ENCODE peak calls at places on chromosomes 12 and 14, in five cellular contexts. L is mesendoderm, D is mesenchymal stem cell, N is neuronal stem cell, V is H9. Q is an unnamed sample.

GRCh38 chr14:51018521-51018920 is 74.2 kb upstream of the PYGL start:
- DNase-seq in L (no peak), D (peak), N (no peak), V (no peak), Q (peak)

GRCh38 chr12:112559784-112560183 is 141.0 kb downstream of the PTPN11 start:
- DNase-seq in L (no peak), D (peak), N (no peak), V (no peak), Q (peak)

GRCh38 chr14:101884537-101885253 is 79.7 kb upstream of the DYNC1H1 start:
- DNase-seq in L (no peak), D (no peak), N (no peak), V (no peak), Q (no peak)

GRCh38 chr14:100440207-100440631 is 117.1 kb downstream of the SLC25A47 start:
- DNase-seq in L (peak), D (peak), N (peak), V (peak), Q (peak)

GRCh38 chr12:54935235-54935951 is 49.2 kb downstream of the TESPA1 start:
- DNase-seq in L (peak), D (peak), N (no peak), V (no peak), Q (peak)

GRCh38 chr14:77498984-77499527 is 440 bp upstream of the ISM2 start:
- DNase-seq in L (peak), D (no peak), N (peak), V (peak), Q (no peak)

GRCh38 chr12:29783773-29784666 is at the start of gene TMTC1:
- DNase-seq in L (peak), D (peak), N (peak), V (peak), Q (peak)

GRCh38 chr12:11762723-11763326 is 113.4 kb downstream of the ETV6 start:
- DNase-seq in L (no peak), D (no peak), N (no peak), V (no peak), Q (no peak)

GRCh38 chr12:1836854-1837411 is 16.6 kb downstream of the LRTM2 start:
- DNase-seq in L (no peak), D (no peak), N (no peak), V (no peak), Q (no peak)

GRCh38 chr14:95500201-95500681 is 16.2 kb downstream of the SYNE3 start:
- DNase-seq in L (no peak), D (no peak), N (no peak), V (no peak), Q (no peak)

GRCh38 chr12:31008241-31008711 is 65.4 kb upstream of the DDX11 start:
- DNase-seq in L (peak), D (no peak), N (no peak), V (no peak), Q (no peak)

GRCh38 chr14:75487155-75487671 is 35.1 kb upstream of the BATF start:
- DNase-seq in L (peak), D (no peak), N (no peak), V (no peak), Q (no peak)

GRCh38 chr12:12467222-12467621 is 95.4 kb downstream of the DUSP16 start:
- DNase-seq in L (no peak), D (no peak), N (no peak), V (no peak), Q (no peak)

GRCh38 chr14:21669284-21669683 is 4.3 kb downstream of the OR4E1 start:
- DNase-seq in L (no peak), D (no peak), N (no peak), V (no peak), Q (no peak)

GRCh38 chr14:85607571-85608219 is 77.8 kb downstream of the FLRT2 start:
- DNase-seq in L (no peak), D (peak), N (no peak), V (no peak), Q (peak)

GRCh38 chr12:3962661-3963483 is 89.7 kb upstream of the PARP11 start:
- DNase-seq in L (peak), D (no peak), N (no peak), V (peak), Q (no peak)

GRCh38 chr14:58751788-58752187 is 114.0 kb downstream of the DACT1 start:
- DNase-seq in L (no peak), D (no peak), N (no peak), V (no peak), Q (no peak)

GRCh38 chr12:123264642-123265041 is 7.0 kb downstream of the CDK2AP1 start:
- DNase-seq in L (peak), D (no peak), N (no peak), V (peak), Q (no peak)

GRCh38 chr14:36773558-36773957 is 111.9 kb downstream of the PAX9 start:
- DNase-seq in L (peak), D (peak), N (no peak), V (no peak), Q (peak)

GRCh38 chr14:68510201-68510600 is 282.7 kb downstream of the ZFP36L1 start:
- DNase-seq in L (no peak), D (peak), N (no peak), V (no peak), Q (peak)

GRCh38 chr14:35742032-35742371 is 67.1 kb downstream of the RALGAPA1 start:
- DNase-seq in L (no peak), D (no peak), N (no peak), V (no peak), Q (no peak)

GRCh38 chr14:71212683-71213107 is 305.4 kb downstream of the PCNX1 start:
- DNase-seq in L (no peak), D (no peak), N (no peak), V (no peak), Q (peak)

GRCh38 chr12:25241171-25242020 is 9.3 kb downstream of the KRAS start:
- DNase-seq in L (peak), D (peak), N (no peak), V (no peak), Q (peak)

GRCh38 chr14:32593290-32593942 is 264.3 kb downstream of the AKAP6 start:
- DNase-seq in L (peak), D (peak), N (no peak), V (no peak), Q (peak)

GRCh38 chr12:47349770-47350408 is 270.1 kb upstream of the AMIGO2 start:
- DNase-seq in L (no peak), D (no peak), N (no peak), V (no peak), Q (peak)

GRCh38 chr14:49586673-49587460 is 687 bp upstream of the RPS29 start:
- DNase-seq in L (peak), D (peak), N (peak), V (no peak), Q (peak)

GRCh38 chr14:93789366-93790130 is 1.3 kb upstream of the PRIMA1 start:
- DNase-seq in L (peak), D (no peak), N (peak), V (peak), Q (no peak)

GRCh38 chr12:15603461-15604085 is 185.6 kb downstream of the EPS8 start:
- DNase-seq in L (no peak), D (peak), N (no peak), V (no peak), Q (peak)

GRCh38 chr12:79935624-79936040 is 735 bp upstream of the PPP1R12A start:
- DNase-seq in L (peak), D (no peak), N (peak), V (no peak), Q (peak)
- H2BK5ac ChIP-seq in L (peak), D (no peak), N (no peak), V (no peak), Q (peak)

DNA sequence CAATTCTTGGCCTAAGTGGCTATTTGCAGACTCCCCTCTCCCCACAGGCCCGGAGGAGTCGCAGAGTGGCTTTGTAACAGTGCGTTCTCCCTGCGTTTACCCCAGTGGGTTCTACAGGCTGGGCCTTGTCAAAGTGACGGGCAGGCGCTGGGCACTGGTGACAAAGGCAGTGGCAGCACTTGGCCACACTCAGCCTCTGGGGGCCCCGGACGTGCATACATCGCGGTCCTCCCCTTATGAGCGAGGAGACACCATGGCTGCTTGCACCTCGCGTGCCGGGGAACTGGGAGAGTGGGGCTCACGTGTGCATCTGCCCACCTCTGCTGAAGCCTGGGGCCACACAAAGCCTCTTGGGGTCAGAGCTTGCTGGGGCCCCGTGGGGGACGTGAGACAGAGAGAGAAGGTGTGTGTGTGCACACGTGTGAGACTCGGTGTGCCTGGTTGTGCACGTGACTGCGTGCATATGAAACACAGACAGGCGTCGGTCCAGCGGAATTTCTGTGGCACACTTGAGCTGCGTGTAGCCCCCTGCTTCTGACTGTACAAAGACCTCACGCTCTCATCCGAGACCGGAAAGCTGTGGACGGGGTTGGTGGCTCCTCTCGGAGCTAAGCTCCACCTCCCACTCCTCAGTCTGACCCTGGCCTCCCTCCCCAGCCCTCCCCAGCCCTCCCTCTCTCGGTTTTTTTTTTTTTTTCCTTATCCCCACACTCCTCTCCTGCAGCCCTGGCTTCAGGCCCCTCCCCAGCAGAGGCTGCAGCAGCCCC is 8.5 kb upstream of the C14orf180 start:
- DNase-seq in L (no peak), D (no peak), N (no peak), V (no peak), Q (no peak)
- H2BK15ac ChIP-seq in L (no peak), D (no peak), N (peak), V (no peak), Q (no peak)

DNA sequence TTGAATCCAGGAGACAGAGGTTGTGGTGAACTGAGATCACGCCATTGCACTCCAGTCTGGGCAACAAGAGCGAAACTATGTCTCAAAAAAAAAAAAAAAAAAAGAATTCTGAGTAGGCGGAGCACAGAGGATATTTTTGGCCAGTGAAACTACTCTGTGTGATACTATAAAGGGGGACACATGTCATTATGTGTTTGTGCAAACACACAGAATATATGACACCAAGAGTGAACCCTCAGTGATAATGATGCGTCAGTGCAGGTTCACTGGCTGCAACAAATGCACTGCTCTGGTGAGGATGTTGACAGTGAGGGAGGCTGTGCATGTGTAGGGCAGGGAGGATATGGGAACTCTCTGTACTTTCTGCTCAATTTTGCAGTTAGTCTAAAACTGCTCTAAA is 24.2 kb downstream of the FBXO21 start:
- DNase-seq in L (no peak), D (no peak), N (no peak), V (no peak), Q (no peak)
- H2BK5ac ChIP-seq in L (no peak), D (no peak), N (no peak), V (no peak), Q (no peak)

GRCh38 chr12:23472329-23472971 is 477.0 kb downstream of the SOX5 start:
- DNase-seq in L (peak), D (no peak), N (no peak), V (peak), Q (no peak)
- H2BK15ac ChIP-seq in L (no peak), D (no peak), N (peak), V (no peak), Q (no peak)